ENCODE peak calls at places on chromosomes 13 and 19, in seven cellular contexts. G is IMR-90, C is neuronal stem cell, N is mesendoderm, J is H9, B is H1, K is mesenchymal stem cell. H is an unnamed sample.

GRCh38 chr19:40603071-40603718 is 2.0 kb downstream of the LTBP4 start:
- DNase-seq in C (no peak), K (peak; percentile 88), B (no peak), J (no peak), N (peak; percentile 91), G (peak; percentile 59), H (peak; percentile 51)

GRCh38 chr19:31349160-31349881 is at the start of gene TSHZ3:
- DNase-seq in B (no peak), J (peak; percentile 81), K (peak; percentile 91), C (no peak), G (peak; percentile 87), N (peak; percentile 93), H (peak; percentile 29)

GRCh38 chr19:34962945-34963530 is 991 bp downstream of the ZNF792 start:
- DNase-seq in K (peak; percentile 23), N (peak; percentile 69), B (no peak), G (peak; percentile 5), C (no peak), J (no peak), H (no peak)

GRCh38 chr13:47126432-47126831 is 229.6 kb upstream of the HTR2A start:
- DNase-seq in N (peak; percentile 54), C (no peak), B (no peak), K (peak; percentile 46), G (no peak), J (no peak), H (no peak)

GRCh38 chr19:5969476-5969875 is 8.5 kb downstream of the RANBP3 start:
- DNase-seq in B (no peak), K (no peak), J (no peak), C (no peak), N (no peak), G (no peak), H (no peak)

GRCh38 chr19:2547721-2548120 is 71.8 kb downstream of the GADD45B start:
- DNase-seq in C (no peak), K (no peak), B (no peak), G (no peak), N (no peak), J (no peak), H (no peak)

GRCh38 chr13:44755872-44756271 is 179.7 kb upstream of the TSC22D1 start:
- DNase-seq in K (peak; percentile 28), C (no peak), J (no peak), N (no peak), G (peak; percentile 56), B (no peak), H (peak; percentile 32)

GRCh38 chr19:40154121-40154680 is 37.0 kb upstream of the MAP3K10 start:
- DNase-seq in K (no peak), J (no peak), N (no peak), G (no peak), B (no peak), C (no peak), H (peak; percentile 70)

GRCh38 chr19:37692956-37693660 is 26.5 kb downstream of the ZNF607 start:
- DNase-seq in K (no peak), J (no peak), B (no peak), G (no peak), N (no peak), C (no peak), H (no peak)

GRCh38 chr13:30422056-30422914 is at the start of gene UBE2L5:
- DNase-seq in N (peak; percentile 87), J (peak; percentile 89), B (no peak), G (peak; percentile 74), C (peak; percentile 66), K (peak; percentile 82), H (peak; percentile 71)

GRCh38 chr13:100789968-100790367 is 115.4 kb upstream of the TMTC4 start:
- DNase-seq in G (no peak), C (no peak), J (no peak), N (no peak), K (peak; percentile 30), B (no peak), H (no peak)

GRCh38 chr19:29671393-29672076 is 6.3 kb downstream of the PLEKHF1 start:
- DNase-seq in G (no peak), N (no peak), K (peak; percentile 43), B (no peak), J (no peak), C (no peak), H (peak; percentile 96)

GRCh38 chr19:53646144-53646543 is 14.3 kb downstream of the DPRX start:
- DNase-seq in G (no peak), K (no peak), J (no peak), N (no peak), C (no peak), B (no peak), H (no peak)

GRCh38 chr19:32945260-32945659 is 26.5 kb downstream of the CEP89 start:
- DNase-seq in J (no peak), G (no peak), C (no peak), B (no peak), N (peak; percentile 2), K (no peak), H (no peak)

GRCh38 chr13:113897161-113897560 is 33.3 kb upstream of the GAS6 start:
- DNase-seq in K (peak; percentile 93), B (no peak), G (peak; percentile 98), N (peak; percentile 34), C (no peak), J (no peak), H (peak; percentile 69)

GRCh38 chr19:43782689-43783231 is 2.0 kb upstream of the KCNN4 start:
- DNase-seq in N (no peak), B (no peak), K (no peak), C (no peak), G (no peak), J (no peak), H (peak; percentile 23)

GRCh38 chr13:110464547-110465343 is 96.8 kb downstream of the RAB20 start:
- DNase-seq in J (no peak), K (no peak), B (no peak), C (no peak), N (no peak), G (no peak), H (no peak)

GRCh38 chr13:33642374-33643065 is 175.4 kb upstream of the RFC3 start:
- DNase-seq in G (peak; percentile 72), B (no peak), K (peak; percentile 96), N (peak; percentile 88), C (no peak), J (no peak), H (peak; percentile 95)

GRCh38 chr13:19061278-19061677 is 120.3 kb downstream of the TUBA3C start:
- DNase-seq in G (no peak), C (no peak), K (no peak), J (no peak), N (no peak), B (no peak), H (no peak)

GRCh38 chr19:6138511-6138910 is 3.0 kb downstream of the ACSBG2 start:
- DNase-seq in G (no peak), J (no peak), K (no peak), C (no peak), N (no peak), B (no peak), H (no peak)

GRCh38 chr13:97600438-97601080 is 166.6 kb downstream of the RAP2A start:
- DNase-seq in B (no peak), G (peak; percentile 80), J (no peak), K (peak; percentile 92), C (no peak), N (no peak), H (peak; percentile 41)

GRCh38 chr19:27776020-27776419 is 1436.9 kb downstream of the UQCRFS1 start:
- DNase-seq in G (peak; percentile 31), J (peak; percentile 39), B (no peak), C (no peak), K (peak; percentile 29), N (peak; percentile 66), H (no peak)

GRCh38 chr13:110294146-110294545 is 12.8 kb downstream of the COL4A1 start:
- DNase-seq in K (peak; percentile 61), N (no peak), J (no peak), C (no peak), G (no peak), B (no peak), H (no peak)

GRCh38 chr19:50949792-50950320 is 3.0 kb downstream of the KLK5 start:
- DNase-seq in N (peak; percentile 11), K (no peak), J (peak; percentile 65), G (no peak), C (no peak), B (no peak), H (no peak)

GRCh38 chr19:11849264-11849615 is 714 bp downstream of the ZNF439 start:
- DNase-seq in J (no peak), N (no peak), C (no peak), B (no peak), G (no peak), K (no peak), H (peak; percentile 34)

GRCh38 chr19:46840157-46840942 is 10.3 kb downstream of the AP2S1 start:
- DNase-seq in K (peak; percentile 78), N (peak; percentile 91), B (no peak), G (peak; percentile 70), C (peak; percentile 71), J (peak; percentile 78), H (no peak)

GRCh38 chr19:55018633-55019032 is 19.4 kb downstream of the GP6 start:
- DNase-seq in G (no peak), J (no peak), B (no peak), C (no peak), K (no peak), N (no peak), H (no peak)

GRCh38 chr13:91567485-91568207 is 169.2 kb downstream of the GPC5 start:
- DNase-seq in G (no peak), C (no peak), K (peak; percentile 76), B (no peak), N (no peak), J (no peak), H (no peak)

GRCh38 chr13:91564422-91564821 is 166.0 kb downstream of the GPC5 start:
- DNase-seq in J (no peak), K (no peak), N (no peak), B (no peak), C (no peak), G (no peak), H (no peak)
- H2BK120ac ChIP-seq in J (no peak overlapping the region), K (no peak overlapping the region), N (no peak overlapping the region), B (no peak overlapping the region), C (no peak overlapping the region), G (no peak overlapping the region), H (no peak overlapping the region)

DNA sequence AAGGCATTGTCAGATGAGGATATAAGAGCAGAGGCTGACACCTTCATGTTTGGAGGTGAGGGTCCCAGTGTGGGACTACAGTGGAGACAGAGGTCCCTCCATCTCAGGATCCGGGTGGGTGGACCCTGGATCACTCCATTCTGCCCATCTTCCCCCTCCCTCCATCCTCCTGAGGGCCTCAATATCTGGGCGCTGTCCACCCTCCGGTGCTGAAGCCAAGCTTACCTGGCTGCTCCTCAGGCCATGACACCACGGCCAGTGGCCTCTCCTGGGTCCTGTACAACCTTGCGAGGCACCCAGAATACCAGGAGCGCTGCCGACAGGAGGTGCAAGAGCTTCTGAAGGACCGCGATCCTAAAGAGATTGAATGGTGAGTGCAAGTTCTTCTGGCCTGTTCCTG is 11.9 kb downstream of the CYP4F12 start:
- DNase-seq in J (no peak), B (no peak), C (no peak), K (no peak), N (no peak), G (no peak), H (no peak)
- H2BK120ac ChIP-seq in J (no peak overlapping the region), B (no peak overlapping the region), C (no peak overlapping the region), K (no peak overlapping the region), N (no peak overlapping the region), G (no peak overlapping the region), H (no peak overlapping the region)

GRCh38 chr13:74413482-74413881 is 279.3 kb upstream of the KLF12 start:
- DNase-seq in N (no peak), C (no peak), G (no peak), J (no peak), K (no peak), B (no peak), H (no peak)
- H2BK120ac ChIP-seq in N (no peak overlapping the region), C (no peak overlapping the region), G (no peak overlapping the region), J (no peak overlapping the region), K (no peak overlapping the region), B (no peak overlapping the region), H (no peak overlapping the region)

GRCh38 chr13:64057372-64058020 is 2641.8 kb upstream of the PCDH20 start:
- DNase-seq in B (no peak), K (no peak), C (no peak), J (no peak), N (no peak), G (no peak), H (peak; percentile 51)

GRCh38 chr13:64061649-64062048 is 2646.0 kb upstream of the PCDH20 start:
- DNase-seq in K (no peak), J (no peak), B (no peak), N (no peak), C (no peak), G (no peak), H (no peak)
- H2BK120ac ChIP-seq in K (no peak overlapping the region), J (no peak overlapping the region), B (no peak overlapping the region), N (no peak overlapping the region), C (no peak overlapping the region), G (no peak overlapping the region), H (no peak overlapping the region)

H was measured in trophoblast cell.